ENCODE peak calls at places on chromosomes 6 and 20, in five cellular contexts. A is IMR-90, I is neuronal stem cell, G is mesenchymal stem cell, R is H1. B is an unnamed sample.

GRCh38 chr6:37134622-37135191 is 35.2 kb upstream of the PIM1 start:
- DNase-seq in A (peak; percentile 96), I (no peak), G (peak; percentile 95), R (no peak), B (no peak)

GRCh38 chr6:158707120-158707519 is 57.3 kb downstream of the SYTL3 start:
- DNase-seq in A (peak; percentile 56), I (no peak), G (peak; percentile 67), R (no peak), B (peak; percentile 45)

GRCh38 chr6:35064508-35065440 is 76.4 kb downstream of the TCP11 start:
- DNase-seq in A (no peak), I (no peak), G (no peak), R (no peak), B (peak; percentile 52)

GRCh38 chr6:29933955-29934354 is 8.4 kb upstream of the HLA-A start:
- DNase-seq in A (no peak), I (no peak), G (no peak), R (no peak), B (no peak)

GRCh38 chr6:31597006-31597405 is 4.2 kb upstream of the NCR3 start:
- DNase-seq in A (peak; percentile 31), I (no peak), G (peak; percentile 57), R (no peak), B (no peak)

GRCh38 chr20:50280851-50281655 is 90.4 kb downstream of the CEBPB start:
- DNase-seq in A (no peak), I (no peak), G (no peak), R (no peak), B (no peak)

GRCh38 chr6:53796791-53797190 is 2.0 kb downstream of the LRRC1 start:
- DNase-seq in A (no peak), I (no peak), G (peak; percentile 9), R (no peak), B (no peak)

GRCh38 chr6:6560909-6561308 is 27.6 kb upstream of the LY86 start:
- DNase-seq in A (no peak), I (no peak), G (no peak), R (no peak), B (no peak)

GRCh38 chr20:57526885-57527566 is 2.1 kb upstream of the CTCFL start:
- DNase-seq in A (no peak), I (no peak), G (no peak), R (no peak), B (no peak)

GRCh38 chr6:122726649-122727048 is 52.9 kb upstream of the FABP7 start:
- DNase-seq in A (peak; percentile 37), I (no peak), G (peak; percentile 33), R (no peak), B (peak; percentile 43)

GRCh38 chr20:17281478-17281877 is 54.6 kb downstream of the PCSK2 start:
- DNase-seq in A (peak; percentile 19), I (no peak), G (no peak), R (peak; percentile 84), B (peak; percentile 73)

GRCh38 chr6:13453771-13454251 is 33.6 kb downstream of the GFOD1 start:
- DNase-seq in A (peak; percentile 49), I (no peak), G (no peak), R (no peak), B (no peak)

GRCh38 chr6:170222498-170223471 is 68.1 kb downstream of the DLL1 start:
- DNase-seq in A (no peak), I (no peak), G (no peak), R (peak; percentile 43), B (no peak)

GRCh38 chr20:57656821-57657536 is 36.8 kb upstream of the ZBP1 start:
- DNase-seq in A (no peak), I (no peak), G (no peak), R (no peak), B (peak; percentile 20)

GRCh38 chr20:37727247-37727956 is 33.6 kb downstream of the CTNNBL1 start:
- DNase-seq in A (no peak), I (peak; percentile 71), G (peak; percentile 58), R (no peak), B (no peak)

GRCh38 chr6:98937351-98937750 is 10.4 kb downstream of the FBXL4 start:
- DNase-seq in A (no peak), I (no peak), G (no peak), R (no peak), B (no peak)

GRCh38 chr6:121652726-121653623 is 217.5 kb downstream of the GJA1 start:
- DNase-seq in A (peak; percentile 91), I (no peak), G (peak; percentile 94), R (no peak), B (no peak)

GRCh38 chr20:49832632-49833327 is 20.2 kb downstream of the SLC9A8 start:
- DNase-seq in A (peak; percentile 39), I (no peak), G (peak; percentile 55), R (no peak), B (no peak)

GRCh38 chr6:75223461-75223860 is 17.6 kb upstream of the COL12A1 start:
- DNase-seq in A (no peak), I (no peak), G (no peak), R (no peak), B (no peak)

GRCh38 chr20:34987288-34988175 is 31.9 kb downstream of the MYH7B start:
- DNase-seq in A (no peak), I (no peak), G (no peak), R (no peak), B (no peak)

GRCh38 chr6:159132664-159133063 is 36.5 kb upstream of the FNDC1 start:
- DNase-seq in A (no peak), I (no peak), G (no peak), R (no peak), B (no peak)

GRCh38 chr20:46954490-46955038 is 59.9 kb downstream of the EYA2 start:
- DNase-seq in A (peak; percentile 99), I (no peak), G (peak; percentile 82), R (no peak), B (no peak)

GRCh38 chr6:11194399-11195274 is 37.8 kb downstream of the NEDD9 start:
- DNase-seq in A (peak; percentile 59), I (no peak), G (peak; percentile 64), R (no peak), B (no peak)

GRCh38 chr6:100712997-100713396 is 168.1 kb downstream of the ASCC3 start:
- DNase-seq in A (no peak), I (no peak), G (no peak), R (no peak), B (no peak)

GRCh38 chr6:129104131-129104530 is 221.2 kb downstream of the LAMA2 start:
- DNase-seq in A (peak; percentile 71), I (no peak), G (peak; percentile 27), R (no peak), B (no peak)

GRCh38 chr6:72348926-72349325 is 272.9 kb upstream of the KCNQ5 start:
- DNase-seq in A (peak; percentile 86), I (no peak), G (no peak), R (no peak), B (no peak)

GRCh38 chr6:16471222-16471784 is 232.9 kb downstream of the GMPR start:
- DNase-seq in A (peak; percentile 49), I (no peak), G (no peak), R (no peak), B (no peak)

GRCh38 chr20:44734938-44735337 is 10.7 kb upstream of the KCNK15 start:
- DNase-seq in A (peak; percentile 65), I (no peak), G (peak; percentile 64), R (no peak), B (no peak)

DNA sequence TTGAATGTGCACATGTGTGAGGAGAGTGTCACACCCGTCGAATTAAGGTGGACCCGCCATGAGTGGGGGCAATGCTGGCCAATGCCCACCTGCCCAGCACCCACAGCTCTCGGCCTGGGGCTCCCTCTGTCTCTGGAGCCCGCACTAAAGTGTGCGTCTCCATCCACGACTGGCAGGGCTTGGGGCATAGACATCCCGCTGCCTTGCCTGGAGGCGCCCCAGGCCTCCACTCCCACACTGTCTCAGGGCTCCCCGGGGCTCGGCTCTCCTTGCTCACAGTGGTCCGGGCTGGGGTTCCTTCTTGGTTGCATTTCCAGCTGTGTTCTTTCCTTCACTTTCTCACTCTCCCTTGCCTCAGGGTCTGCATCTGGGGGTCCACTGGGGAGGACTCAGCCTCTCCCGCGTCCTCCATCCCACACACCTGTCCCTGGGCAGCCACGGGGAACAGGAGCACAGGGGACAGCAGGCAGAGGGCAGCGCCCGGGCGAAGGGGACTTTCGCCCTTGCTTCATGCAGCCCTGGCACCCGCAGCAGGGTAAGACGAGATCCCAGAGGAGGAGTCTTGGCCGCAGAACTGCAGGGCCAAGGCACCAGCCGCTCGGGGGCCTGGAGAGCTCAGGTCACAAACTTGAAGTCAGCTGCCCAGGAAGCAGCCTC is 20.1 kb upstream of the MRGBP start:
- DNase-seq in A (no peak), I (no peak), G (no peak), R (no peak), B (no peak)
- H2BK5ac ChIP-seq in A (no peak overlapping the region), I (peak overlapping the region; percentile 1), G (no peak overlapping the region), R (peak overlapping the region; percentile 41), B (no peak overlapping the region)

GRCh38 chr6:38404355-38404754 is 235.4 kb downstream of the BTBD9 start:
- DNase-seq in A (no peak), I (no peak), G (no peak), R (no peak), B (no peak)
- H2BK15ac ChIP-seq in A (no peak overlapping the region), I (no peak overlapping the region), G (no peak overlapping the region), R (no peak overlapping the region), B (no peak overlapping the region)

DNA sequence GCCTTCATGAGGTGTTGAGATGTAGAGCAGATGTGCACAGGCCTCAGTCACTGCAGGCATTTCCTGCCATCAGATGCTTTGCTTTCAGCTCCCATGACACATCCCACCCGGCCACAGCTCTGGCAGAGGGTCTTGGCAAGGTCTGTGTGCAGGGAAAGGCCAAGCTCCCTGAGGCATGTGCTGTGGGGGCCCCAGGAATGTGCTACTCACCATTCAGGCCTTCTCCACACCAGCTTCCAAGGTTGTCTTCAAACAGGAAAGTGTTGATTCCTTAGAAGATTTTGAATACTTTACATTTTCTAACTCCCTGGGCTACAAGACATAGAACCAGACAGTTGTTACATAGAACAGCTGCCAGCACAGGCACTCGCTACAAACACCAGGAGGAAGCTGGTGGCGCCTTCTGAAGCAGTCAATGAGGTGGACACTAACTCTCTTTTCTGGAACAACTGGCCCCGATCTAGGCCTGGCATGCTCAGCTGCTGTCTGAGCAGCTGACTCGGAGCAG is 27.8 kb downstream of the CASS4 start:
- DNase-seq in A (peak; percentile 100), I (no peak), G (peak; percentile 90), R (no peak), B (no peak)
- H2AFZ ChIP-seq in A (peak overlapping the region; percentile 56), I (peak overlapping the region; percentile 45), G (no peak overlapping the region), R (no peak overlapping the region), B (no peak overlapping the region)

GRCh38 chr20:10573273-10573950 is 100.4 kb downstream of the JAG1 start:
- DNase-seq in A (no peak), I (no peak), G (no peak), R (no peak), B (no peak)

GRCh38 chr20:10571313-10571815 is 102.4 kb downstream of the JAG1 start:
- DNase-seq in A (no peak), I (no peak), G (no peak), R (no peak), B (no peak)

GRCh38 chr20:10576411-10576810 is 97.4 kb downstream of the JAG1 start:
- DNase-seq in A (no peak), I (no peak), G (no peak), R (no peak), B (no peak)

GRCh38 chr20:10573951-10574339 is 99.9 kb downstream of the JAG1 start:
- DNase-seq in A (no peak), I (no peak), G (no peak), R (no peak), B (no peak)

DNA sequence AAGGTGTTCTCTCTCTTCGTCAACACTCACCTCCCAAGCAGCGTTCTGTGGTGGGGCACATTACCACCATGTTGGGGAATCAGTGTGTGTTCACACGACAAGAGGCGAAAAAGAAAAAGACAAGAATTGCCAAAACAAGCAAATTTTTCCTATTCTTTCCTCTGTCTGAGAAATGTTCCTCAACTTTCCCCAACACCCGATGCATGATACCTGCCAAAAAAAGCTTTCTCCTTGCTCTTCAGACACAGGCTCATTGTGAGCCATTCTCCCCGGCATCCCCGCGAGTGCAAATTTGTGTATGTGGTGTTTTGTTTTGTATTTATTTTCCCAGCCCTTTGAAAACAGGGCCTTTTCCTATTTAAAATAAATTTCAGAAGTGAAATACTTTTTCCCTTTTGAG is 100.9 kb downstream of the JAG1 start:
- DNase-seq in A (no peak), I (no peak), G (no peak), R (no peak), B (no peak)
- H2BK5ac ChIP-seq in A (no peak overlapping the region), I (no peak overlapping the region), G (no peak overlapping the region), R (no peak overlapping the region), B (no peak overlapping the region)